ENCODE peak calls at places on chromosomes 2 and 18, in seven cellular contexts. Z is brain microvascular endothelial cell, D is neural progenitor cell, N is GM23248, J is breast epithelium, O is GM23338, H is fibroblast of the aortic adventitia. U is an unnamed sample.

GRCh38 chr18:53134711-53135110 is 794.7 kb downstream of the DCC start:
- DNase-seq in Z (no peak), D (no peak), N (no peak), J (no peak), O (no peak), H (no peak), U (no peak)

GRCh38 chr2:237447496-237447895 is 33.5 kb upstream of the COL6A3 start:
- DNase-seq in Z (no peak), D (no peak), N (no peak), J (no peak), O (no peak), H (no peak), U (no peak)

GRCh38 chr2:11710210-11710609 is 36.2 kb upstream of the LPIN1 start:
- DNase-seq in Z (peak), D (no peak), N (peak), J (no peak), O (no peak), H (peak), U (no peak)

GRCh38 chr2:225173909-225174308 is 131.6 kb upstream of the DOCK10 start:
- DNase-seq in Z (no peak), D (peak), N (peak), J (no peak), O (no peak), H (peak), U (no peak)

GRCh38 chr2:72623481-72623880 is 202.4 kb downstream of the EXOC6B start:
- DNase-seq in Z (no peak), D (no peak), N (no peak), J (no peak), O (no peak), H (no peak), U (no peak)

GRCh38 chr2:66431840-66432511 is 2.9 kb upstream of the MEIS1 start:
- DNase-seq in Z (no peak), D (peak), N (no peak), J (no peak), O (peak), H (no peak), U (no peak)

GRCh38 chr2:138329591-138329990 is 172.0 kb upstream of the SPOPL start:
- DNase-seq in Z (no peak), D (peak), N (no peak), J (no peak), O (no peak), H (no peak), U (no peak)

GRCh38 chr2:138922973-138923563 is 142.9 kb upstream of the NXPH2 start:
- DNase-seq in Z (no peak), D (peak), N (peak), J (no peak), O (peak), H (peak), U (peak)

GRCh38 chr2:26355038-26355995 is 8.7 kb upstream of the ADGRF3 start:
- DNase-seq in Z (peak), D (no peak), N (peak), J (no peak), O (peak), H (peak), U (no peak)

GRCh38 chr2:11784747-11785610 is 38.5 kb downstream of the LPIN1 start:
- DNase-seq in Z (peak), D (peak), N (peak), J (no peak), O (peak), H (peak), U (no peak)

GRCh38 chr2:26846881-26847662 is 860 bp upstream of the DPYSL5 start:
- DNase-seq in Z (no peak), D (peak), N (no peak), J (no peak), O (peak), H (no peak), U (no peak)

GRCh38 chr18:79583984-79584401 is 95.6 kb upstream of the CTDP1 start:
- DNase-seq in Z (no peak), D (no peak), N (no peak), J (peak), O (no peak), H (no peak), U (no peak)

GRCh38 chr2:64692401-64692800 is 38.7 kb upstream of the SERTAD2 start:
- DNase-seq in Z (peak), D (no peak), N (peak), J (no peak), O (no peak), H (peak), U (no peak)

GRCh38 chr2:196370386-196370785 is 199.0 kb upstream of the STK17B start:
- DNase-seq in Z (no peak), D (no peak), N (no peak), J (no peak), O (no peak), H (no peak), U (no peak)

GRCh38 chr2:218879881-218880748 is 537 bp upstream of the WNT10A start:
- DNase-seq in Z (no peak), D (no peak), N (peak), J (no peak), O (peak), H (no peak), U (peak)

GRCh38 chr18:37667836-37668235 is 102.2 kb upstream of the CELF4 start:
- DNase-seq in Z (no peak), D (no peak), N (no peak), J (no peak), O (no peak), H (no peak), U (no peak)

GRCh38 chr2:33000986-33001385 is 54.2 kb downstream of the LTBP1 start:
- DNase-seq in Z (no peak), D (no peak), N (peak), J (no peak), O (no peak), H (no peak), U (no peak)

GRCh38 chr2:60531638-60532216 is 21.7 kb downstream of the BCL11A start:
- DNase-seq in Z (no peak), D (peak), N (no peak), J (no peak), O (peak), H (no peak), U (no peak)

GRCh38 chr2:119015849-119016248 is 73.9 kb downstream of the MARCO start:
- DNase-seq in Z (no peak), D (no peak), N (no peak), J (no peak), O (no peak), H (no peak), U (no peak)

GRCh38 chr18:10526211-10526949 is 553 bp downstream of the NAPG start:
- DNase-seq in Z (peak), D (peak), N (peak), J (peak), O (peak), H (no peak), U (peak)

GRCh38 chr2:130391058-130391871 is 35.4 kb downstream of the PTPN18 start:
- DNase-seq in Z (peak), D (peak), N (peak), J (peak), O (peak), H (peak), U (no peak)

GRCh38 chr2:212595036-212595654 is 56.5 kb upstream of the ERBB4 start:
- DNase-seq in Z (no peak), D (no peak), N (peak), J (no peak), O (peak), H (peak), U (peak)

GRCh38 chr2:168139791-168140190 is 107.6 kb downstream of the STK39 start:
- DNase-seq in Z (peak), D (no peak), N (no peak), J (no peak), O (no peak), H (peak), U (no peak)

GRCh38 chr2:168138369-168138768 is 109.0 kb downstream of the STK39 start:
- DNase-seq in Z (peak), D (peak), N (no peak), J (no peak), O (no peak), H (no peak), U (no peak)

GRCh38 chr2:168140892-168141291 is 106.5 kb downstream of the STK39 start:
- DNase-seq in Z (no peak), D (no peak), N (no peak), J (no peak), O (no peak), H (no peak), U (no peak)

GRCh38 chr2:168137510-168138180 is 109.8 kb downstream of the STK39 start:
- DNase-seq in Z (no peak), D (peak), N (no peak), J (no peak), O (peak), H (no peak), U (no peak)

DNA sequence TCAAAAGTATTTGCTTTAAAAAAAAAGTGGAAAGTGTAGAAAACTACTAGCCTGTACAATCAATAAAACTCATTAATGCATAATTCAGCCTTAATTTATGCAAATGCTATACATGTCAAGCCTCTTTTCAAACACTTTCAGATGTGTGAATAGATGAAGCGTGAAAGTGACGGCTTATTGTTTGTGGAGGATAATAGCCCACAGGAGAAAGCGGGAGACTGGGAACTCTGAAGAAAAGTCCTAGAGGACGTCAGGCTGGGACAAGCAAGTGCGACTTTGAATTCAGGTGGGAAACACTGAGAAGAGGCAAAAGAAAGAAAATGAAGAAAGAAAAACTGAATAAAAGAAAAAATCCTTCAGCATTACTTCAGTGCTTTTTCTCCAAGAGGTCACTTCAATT is 108.5 kb downstream of the STK39 start:
- DNase-seq in Z (no peak), D (peak), N (no peak), J (no peak), O (no peak), H (no peak), U (no peak)
- H3K4me3 ChIP-seq in Z (no peak), D (no peak), N (no peak), J (no peak), O (no peak), H (no peak), U (no peak)

DNA sequence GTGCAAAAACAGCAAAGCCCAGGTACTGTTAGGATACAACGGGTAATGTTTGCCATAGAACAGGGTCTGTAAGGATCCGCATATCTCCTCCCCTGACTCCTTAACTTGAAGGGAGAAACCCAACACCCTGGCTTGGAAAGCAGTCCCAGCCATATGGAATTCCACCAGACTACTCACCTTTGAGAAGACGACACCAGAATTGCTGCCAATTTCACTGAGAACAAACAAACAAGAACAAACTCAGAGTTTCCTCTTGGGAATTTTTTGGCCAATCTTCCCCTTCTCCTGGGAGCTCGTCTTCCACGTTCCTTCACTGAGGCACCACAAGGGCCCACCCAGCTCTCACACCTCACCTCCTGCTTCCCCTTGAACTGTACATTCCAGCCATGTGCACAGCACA is 29.2 kb downstream of the CAPN14 start:
- DNase-seq in Z (no peak), D (no peak), N (no peak), J (no peak), O (peak), H (no peak), U (no peak)
- H3K4me3 ChIP-seq in Z (no peak), D (no peak), N (no peak), J (no peak), O (no peak), H (no peak), U (no peak)

GRCh38 chr18:74351354-74351753 is 35.7 kb downstream of the C18orf63 start:
- DNase-seq in Z (peak), D (no peak), N (peak), J (no peak), O (no peak), H (peak), U (no peak)

GRCh38 chr18:74342416-74343043 is 26.9 kb downstream of the C18orf63 start:
- DNase-seq in Z (peak), D (peak), N (peak), J (no peak), O (peak), H (peak), U (peak)

DNA sequence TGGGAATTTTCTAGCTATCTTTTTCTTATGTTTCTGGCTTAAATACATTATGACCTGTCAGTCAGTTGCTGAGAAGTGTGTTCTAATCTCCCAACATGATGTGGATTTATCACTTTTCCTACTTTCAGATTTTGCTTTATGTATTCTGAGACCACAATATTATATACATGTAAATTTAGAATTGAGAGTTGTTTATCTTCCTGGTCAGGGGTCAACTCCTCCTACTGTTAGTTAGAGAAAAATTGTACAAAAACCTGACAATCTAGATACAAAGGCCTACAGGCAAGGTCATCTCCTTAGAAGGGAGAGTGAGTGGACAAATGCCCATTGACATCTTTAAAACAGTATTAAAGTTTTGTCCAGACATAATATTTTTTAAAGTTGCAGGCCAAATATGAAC is 30.6 kb downstream of the C18orf63 start:
- DNase-seq in Z (no peak), D (no peak), N (no peak), J (no peak), O (no peak), H (no peak), U (no peak)
- H3K4me3 ChIP-seq in Z (no peak), D (no peak), N (no peak), J (no peak), O (no peak), H (no peak), U (no peak)

DNA sequence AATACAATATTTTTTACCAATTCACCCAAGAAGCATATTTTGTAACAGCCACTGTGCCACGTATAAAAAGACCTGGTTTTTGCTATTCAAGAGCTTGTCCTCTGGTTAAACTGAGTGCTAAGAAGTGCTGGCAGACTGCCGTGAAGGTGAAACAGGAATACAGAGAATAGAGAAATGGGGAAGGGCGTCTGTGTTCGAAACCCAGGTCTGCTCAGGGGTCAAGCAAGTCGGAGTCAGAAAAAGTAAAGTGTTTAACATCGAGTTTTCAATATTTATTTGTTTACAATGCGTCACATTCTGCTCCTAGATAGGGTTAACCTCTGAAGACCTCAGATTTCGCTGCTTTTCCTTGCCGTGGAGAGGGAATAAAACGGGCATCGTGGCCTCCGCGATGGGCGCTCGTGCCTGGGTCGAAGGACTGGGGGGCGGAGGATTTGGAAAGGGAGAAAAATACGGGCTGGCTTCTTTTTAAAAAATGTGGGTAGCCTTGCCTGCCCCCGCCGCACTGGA is 1.2 kb upstream of the SNTG2 start:
- DNase-seq in Z (no peak), D (peak), N (no peak), J (no peak), O (peak), H (no peak), U (no peak)
- H3K4me3 ChIP-seq in Z (peak), D (peak), N (peak), J (peak), O (peak), H (peak), U (peak)

GRCh38 chr18:58361212-58361611 is 267.7 kb downstream of the ALPK2 start:
- DNase-seq in Z (no peak), D (no peak), N (no peak), J (no peak), O (no peak), H (no peak), U (no peak)
- H3K4me3 ChIP-seq in Z (no peak), D (no peak), N (no peak), J (no peak), O (no peak), H (no peak), U (no peak)

GRCh38 chr2:198371329-198371728 is 566.9 kb downstream of the PLCL1 start:
- DNase-seq in Z (no peak), D (no peak), N (no peak), J (no peak), O (no peak), H (no peak), U (no peak)
- H3K4me3 ChIP-seq in Z (no peak), D (no peak), N (peak), J (no peak), O (no peak), H (no peak), U (no peak)

U was measured in Jurkat, Clone E6-1.